ENCODE peak calls at places on chromosomes 13 and 19, in nine cellular contexts. U is COR-L47; S is activated naive CD4-positive, alpha-beta T cell treated with anti-CD3 and anti-CD28 coated beads, Interleukin-2, amount 10 ng/mL, durations not matched to agents 7 days and 5 days; L is A172; O is AG08396; E is activated CD4-positive, alpha-beta T cell treated with anti-CD3 and anti-CD28 coated beads, Interleukin-2, amount 50 U/mL, for 48 hours; A is mucosa of descending colon; J is fibroblast of pulmonary artery; C is NCI-H2081. I is an unnamed sample.

GRCh38 chr13:76210262-76210661 is 574.1 kb downstream of the LMO7 start:
- DNase-seq in U (no peak), S (no peak), L (no peak), O (no peak), E (no peak), A (no peak), J (no peak), C (no peak), I (no peak)

GRCh38 chr19:1947651-1948209 is 6.8 kb downstream of the CSNK1G2 start:
- DNase-seq in U (no peak), S (no peak), L (peak), O (no peak), E (no peak), A (peak), J (no peak), C (no peak), I (no peak)

GRCh38 chr13:48138270-48138669 is 43.4 kb upstream of the MED4 start:
- DNase-seq in U (no peak), S (no peak), L (no peak), O (no peak), E (peak), A (no peak), J (no peak), C (no peak), I (no peak)

GRCh38 chr13:74835579-74835978 is 646.4 kb downstream of the TBC1D4 start:
- DNase-seq in U (no peak), S (no peak), L (no peak), O (no peak), E (no peak), A (no peak), J (no peak), C (no peak), I (no peak)

GRCh38 chr13:57326532-57326931 is 159.5 kb downstream of the PRR20E start:
- DNase-seq in U (no peak), S (no peak), L (no peak), O (no peak), E (no peak), A (no peak), J (no peak), C (no peak), I (no peak)

GRCh38 chr19:23313196-23313595 is 63.0 kb upstream of the ZNF724 start:
- DNase-seq in U (no peak), S (no peak), L (no peak), O (no peak), E (no peak), A (no peak), J (no peak), C (no peak), I (no peak)

GRCh38 chr19:4499855-4500254 is 18.4 kb downstream of the PLIN4 start:
- DNase-seq in U (no peak), S (no peak), L (no peak), O (no peak), E (no peak), A (no peak), J (no peak), C (no peak), I (no peak)

GRCh38 chr19:4206818-4207484 is 22.4 kb upstream of the EBI3 start:
- DNase-seq in U (peak), S (no peak), L (peak), O (peak), E (no peak), A (no peak), J (peak), C (no peak), I (no peak)

GRCh38 chr13:99086149-99086868 is 108.4 kb upstream of the DOCK9 start:
- DNase-seq in U (peak), S (peak), L (no peak), O (peak), E (peak), A (peak), J (peak), C (peak), I (peak)

GRCh38 chr19:17137417-17137816 is 61.8 kb downstream of the MYO9B start:
- DNase-seq in U (no peak), S (no peak), L (no peak), O (no peak), E (no peak), A (no peak), J (no peak), C (no peak), I (no peak)

GRCh38 chr13:29423050-29423449 is 172.4 kb downstream of the SLC7A1 start:
- DNase-seq in U (no peak), S (no peak), L (no peak), O (no peak), E (no peak), A (no peak), J (no peak), C (no peak), I (no peak)

GRCh38 chr19:7188682-7189629 is 105.3 kb downstream of the INSR start:
- DNase-seq in U (no peak), S (no peak), L (no peak), O (no peak), E (no peak), A (no peak), J (peak), C (no peak), I (no peak)

GRCh38 chr13:94764576-94765321 is 52.4 kb upstream of the SOX21 start:
- DNase-seq in U (no peak), S (no peak), L (peak), O (no peak), E (peak), A (no peak), J (no peak), C (no peak), I (no peak)

GRCh38 chr19:44677019-44677809 is 5.9 kb downstream of the CEACAM19 start:
- DNase-seq in U (no peak), S (no peak), L (peak), O (peak), E (no peak), A (no peak), J (peak), C (no peak), I (no peak)

GRCh38 chr19:15871570-15871969 is 26.3 kb downstream of the CYP4F2 start:
- DNase-seq in U (no peak), S (peak), L (no peak), O (no peak), E (peak), A (peak), J (no peak), C (no peak), I (no peak)

GRCh38 chr13:18949970-18950369 is 231.7 kb downstream of the TUBA3C start:
- DNase-seq in U (no peak), S (no peak), L (no peak), O (no peak), E (no peak), A (peak), J (no peak), C (no peak), I (no peak)

GRCh38 chr13:111343186-111343805 is 22.9 kb downstream of the TEX29 start:
- DNase-seq in U (no peak), S (no peak), L (no peak), O (no peak), E (no peak), A (no peak), J (no peak), C (no peak), I (no peak)

GRCh38 chr19:47369923-47370625 is 21.0 kb downstream of the DHX34 start:
- DNase-seq in U (no peak), S (no peak), L (peak), O (peak), E (no peak), A (no peak), J (peak), C (no peak), I (no peak)

GRCh38 chr19:4732680-4733114 is 9.1 kb upstream of the DPP9 start:
- DNase-seq in U (peak), S (peak), L (peak), O (peak), E (peak), A (no peak), J (peak), C (peak), I (peak)

GRCh38 chr13:105991622-105992254 is 543.7 kb downstream of the EFNB2 start:
- DNase-seq in U (no peak), S (no peak), L (peak), O (peak), E (no peak), A (no peak), J (peak), C (no peak), I (no peak)

GRCh38 chr19:28296506-28296905 is 916.4 kb downstream of the UQCRFS1 start:
- DNase-seq in U (no peak), S (no peak), L (peak), O (no peak), E (no peak), A (no peak), J (peak), C (no peak), I (no peak)

GRCh38 chr19:5850743-5851293 is 431 bp downstream of the FUT3 start:
- DNase-seq in U (peak), S (no peak), L (peak), O (no peak), E (no peak), A (no peak), J (peak), C (no peak), I (no peak)

GRCh38 chr13:93476175-93476574 is 249.6 kb downstream of the GPC6 start:
- DNase-seq in U (no peak), S (no peak), L (peak), O (peak), E (no peak), A (no peak), J (peak), C (no peak), I (no peak)

GRCh38 chr19:18259848-18260247 is 14.4 kb downstream of the IQCN start:
- DNase-seq in U (no peak), S (no peak), L (no peak), O (no peak), E (no peak), A (no peak), J (no peak), C (no peak), I (no peak)

GRCh38 chr13:114258589-114258988 is 22.8 kb upstream of the UPF3A start:
- DNase-seq in U (no peak), S (no peak), L (no peak), O (no peak), E (no peak), A (no peak), J (no peak), C (peak), I (no peak)

GRCh38 chr19:48613024-48613851 is 1.6 kb downstream of the FAM83E start:
- DNase-seq in U (no peak), S (no peak), L (no peak), O (no peak), E (no peak), A (peak), J (no peak), C (no peak), I (no peak)

GRCh38 chr13:57630661-57631606 is 610 bp upstream of the PCDH17 start:
- DNase-seq in U (peak), S (no peak), L (peak), O (peak), E (no peak), A (no peak), J (no peak), C (no peak), I (no peak)

GRCh38 chr13:42760949-42761348 is 20.4 kb upstream of the FAM216B start:
- DNase-seq in U (no peak), S (no peak), L (no peak), O (no peak), E (no peak), A (no peak), J (peak), C (no peak), I (no peak)

GRCh38 chr13:57253551-57253950 is 86.6 kb downstream of the PRR20E start:
- DNase-seq in U (no peak), S (no peak), L (no peak), O (no peak), E (no peak), A (no peak), J (no peak), C (no peak), I (no peak)

I was measured in NCI-H1930.